ENCODE peak calls at places on chromosomes 3 and 15, in nine cellular contexts. One of them, this sample, is unnamed.

GRCh38 chr3:195182470-195182795 is 88.5 kb downstream of the XXYLT1 start:
- DNase-seq in left lung: no peak
- DNase-seq in lower lobe of right lung: no peak
- DNase-seq in progenitor cell of endocrine pancreas: no peak
- DNase-seq in fibroblast of mammary gland: peak; percentile 74
- DNase-seq in MCF 10A: peak; percentile 45
- DNase-seq in psoas muscle: no peak
- DNase-seq in gastrocnemius medialis: no peak
- DNase-seq in lower leg skin: no peak
- DNase-seq in this sample: no peak

GRCh38 chr3:85041562-85042055 is 82.8 kb downstream of the CADM2 start:
- DNase-seq in left lung: no peak
- DNase-seq in lower lobe of right lung: no peak
- DNase-seq in progenitor cell of endocrine pancreas: no peak
- DNase-seq in fibroblast of mammary gland: no peak
- DNase-seq in MCF 10A: no peak
- DNase-seq in psoas muscle: no peak
- DNase-seq in gastrocnemius medialis: no peak
- DNase-seq in lower leg skin: no peak
- DNase-seq in this sample: no peak

GRCh38 chr3:69762790-69763229 is 23.5 kb downstream of the MITF start:
- DNase-seq in left lung: no peak
- DNase-seq in lower lobe of right lung: no peak
- DNase-seq in progenitor cell of endocrine pancreas: no peak
- DNase-seq in fibroblast of mammary gland: no peak
- DNase-seq in MCF 10A: no peak
- DNase-seq in psoas muscle: no peak
- DNase-seq in gastrocnemius medialis: no peak
- DNase-seq in lower leg skin: no peak
- DNase-seq in this sample: no peak

GRCh38 chr3:59248976-59249375 is 199.2 kb upstream of the CFAP20DC start:
- DNase-seq in left lung: no peak
- DNase-seq in lower lobe of right lung: no peak
- DNase-seq in progenitor cell of endocrine pancreas: no peak
- DNase-seq in fibroblast of mammary gland: no peak
- DNase-seq in MCF 10A: no peak
- DNase-seq in psoas muscle: no peak
- DNase-seq in gastrocnemius medialis: no peak
- DNase-seq in lower leg skin: no peak
- DNase-seq in this sample: no peak

GRCh38 chr15:60396964-60397771 is 618 bp downstream of the ANXA2 start:
- DNase-seq in left lung: peak; percentile 90
- DNase-seq in lower lobe of right lung: peak; percentile 82
- DNase-seq in progenitor cell of endocrine pancreas: peak; percentile 65
- DNase-seq in fibroblast of mammary gland: peak; percentile 78
- DNase-seq in MCF 10A: peak; percentile 83
- DNase-seq in psoas muscle: peak; percentile 74
- DNase-seq in gastrocnemius medialis: peak; percentile 80
- DNase-seq in lower leg skin: peak; percentile 78
- DNase-seq in this sample: no peak

GRCh38 chr3:71022552-71023335 is 560.8 kb downstream of the FOXP1 start:
- DNase-seq in left lung: no peak
- DNase-seq in lower lobe of right lung: no peak
- DNase-seq in progenitor cell of endocrine pancreas: no peak
- DNase-seq in fibroblast of mammary gland: peak; percentile 43
- DNase-seq in MCF 10A: peak; percentile 36
- DNase-seq in psoas muscle: no peak
- DNase-seq in gastrocnemius medialis: no peak
- DNase-seq in lower leg skin: no peak
- DNase-seq in this sample: peak; percentile 11

GRCh38 chr3:61730058-61730457 is 168.7 kb downstream of the PTPRG start:
- DNase-seq in left lung: no peak
- DNase-seq in lower lobe of right lung: no peak
- DNase-seq in progenitor cell of endocrine pancreas: no peak
- DNase-seq in fibroblast of mammary gland: no peak
- DNase-seq in MCF 10A: no peak
- DNase-seq in psoas muscle: no peak
- DNase-seq in gastrocnemius medialis: no peak
- DNase-seq in lower leg skin: no peak
- DNase-seq in this sample: no peak

GRCh38 chr3:155153242-155154186 is 73.4 kb downstream of the MME start:
- DNase-seq in left lung: no peak
- DNase-seq in lower lobe of right lung: no peak
- DNase-seq in progenitor cell of endocrine pancreas: no peak
- DNase-seq in fibroblast of mammary gland: peak; percentile 7
- DNase-seq in MCF 10A: no peak
- DNase-seq in psoas muscle: no peak
- DNase-seq in gastrocnemius medialis: no peak
- DNase-seq in lower leg skin: no peak
- DNase-seq in this sample: no peak

GRCh38 chr15:80002267-80002666 is 31.3 kb upstream of the BCL2A1 start:
- DNase-seq in left lung: no peak
- DNase-seq in lower lobe of right lung: no peak
- DNase-seq in progenitor cell of endocrine pancreas: no peak
- DNase-seq in fibroblast of mammary gland: no peak
- DNase-seq in MCF 10A: no peak
- DNase-seq in psoas muscle: no peak
- DNase-seq in gastrocnemius medialis: no peak
- DNase-seq in lower leg skin: no peak
- DNase-seq in this sample: no peak

GRCh38 chr3:150890320-150890719 is 14.9 kb downstream of the MINDY4B start:
- DNase-seq in left lung: no peak
- DNase-seq in lower lobe of right lung: no peak
- DNase-seq in progenitor cell of endocrine pancreas: no peak
- DNase-seq in fibroblast of mammary gland: peak; percentile 29
- DNase-seq in MCF 10A: peak; percentile 4
- DNase-seq in psoas muscle: no peak
- DNase-seq in gastrocnemius medialis: no peak
- DNase-seq in lower leg skin: no peak
- DNase-seq in this sample: no peak

GRCh38 chr15:92749172-92749571 is 93.6 kb upstream of the FAM174B start:
- DNase-seq in left lung: no peak
- DNase-seq in lower lobe of right lung: no peak
- DNase-seq in progenitor cell of endocrine pancreas: no peak
- DNase-seq in fibroblast of mammary gland: no peak
- DNase-seq in MCF 10A: no peak
- DNase-seq in psoas muscle: no peak
- DNase-seq in gastrocnemius medialis: no peak
- DNase-seq in lower leg skin: no peak
- DNase-seq in this sample: no peak

GRCh38 chr3:144178607-144179006 is 207.0 kb downstream of the DIPK2A start:
- DNase-seq in left lung: no peak
- DNase-seq in lower lobe of right lung: no peak
- DNase-seq in progenitor cell of endocrine pancreas: no peak
- DNase-seq in fibroblast of mammary gland: no peak
- DNase-seq in MCF 10A: peak; percentile 21
- DNase-seq in psoas muscle: no peak
- DNase-seq in gastrocnemius medialis: no peak
- DNase-seq in lower leg skin: no peak
- DNase-seq in this sample: no peak

GRCh38 chr3:144181062-144181461 is 209.4 kb downstream of the DIPK2A start:
- DNase-seq in left lung: no peak
- DNase-seq in lower lobe of right lung: no peak
- DNase-seq in progenitor cell of endocrine pancreas: no peak
- DNase-seq in fibroblast of mammary gland: no peak
- DNase-seq in MCF 10A: no peak
- DNase-seq in psoas muscle: no peak
- DNase-seq in gastrocnemius medialis: no peak
- DNase-seq in lower leg skin: no peak
- DNase-seq in this sample: no peak

GRCh38 chr3:144175644-144176425 is 204.2 kb downstream of the DIPK2A start:
- DNase-seq in left lung: peak; percentile 61
- DNase-seq in lower lobe of right lung: no peak
- DNase-seq in progenitor cell of endocrine pancreas: no peak
- DNase-seq in fibroblast of mammary gland: no peak
- DNase-seq in MCF 10A: no peak
- DNase-seq in psoas muscle: no peak
- DNase-seq in gastrocnemius medialis: no peak
- DNase-seq in lower leg skin: no peak
- DNase-seq in this sample: no peak
- TF ChIP-seq CTCF in left lung: no peak
- TF ChIP-seq CTCF in lower lobe of right lung: no peak
- TF ChIP-seq CTCF in progenitor cell of endocrine pancreas: no peak
- TF ChIP-seq CTCF in fibroblast of mammary gland: no peak
- TF ChIP-seq CTCF in MCF 10A: no peak
- TF ChIP-seq CTCF in psoas muscle: no peak
- TF ChIP-seq CTCF in gastrocnemius medialis: no peak
- TF ChIP-seq CTCF in lower leg skin: no peak
- TF ChIP-seq CTCF in this sample: no peak

GRCh38 chr15:89837134-89837829 is 22.6 kb upstream of the ANPEP start:
- DNase-seq in left lung: no peak
- DNase-seq in lower lobe of right lung: no peak
- DNase-seq in progenitor cell of endocrine pancreas: no peak
- DNase-seq in fibroblast of mammary gland: peak; percentile 72
- DNase-seq in MCF 10A: peak; percentile 60
- DNase-seq in psoas muscle: no peak
- DNase-seq in gastrocnemius medialis: no peak
- DNase-seq in lower leg skin: no peak
- DNase-seq in this sample: no peak

GRCh38 chr15:89835190-89835564 is 20.5 kb upstream of the ANPEP start:
- DNase-seq in left lung: no peak
- DNase-seq in lower lobe of right lung: no peak
- DNase-seq in progenitor cell of endocrine pancreas: no peak
- DNase-seq in fibroblast of mammary gland: no peak
- DNase-seq in MCF 10A: no peak
- DNase-seq in psoas muscle: no peak
- DNase-seq in gastrocnemius medialis: no peak
- DNase-seq in lower leg skin: no peak
- DNase-seq in this sample: no peak

GRCh38 chr15:89833966-89834365 is 19.3 kb upstream of the ANPEP start:
- DNase-seq in left lung: no peak
- DNase-seq in lower lobe of right lung: no peak
- DNase-seq in progenitor cell of endocrine pancreas: no peak
- DNase-seq in fibroblast of mammary gland: no peak
- DNase-seq in MCF 10A: no peak
- DNase-seq in psoas muscle: no peak
- DNase-seq in gastrocnemius medialis: no peak
- DNase-seq in lower leg skin: no peak
- DNase-seq in this sample: no peak

GRCh38 chr15:89837830-89838178 is 23.2 kb upstream of the ANPEP start:
- DNase-seq in left lung: no peak
- DNase-seq in lower lobe of right lung: no peak
- DNase-seq in progenitor cell of endocrine pancreas: no peak
- DNase-seq in fibroblast of mammary gland: no peak
- DNase-seq in MCF 10A: no peak
- DNase-seq in psoas muscle: no peak
- DNase-seq in gastrocnemius medialis: no peak
- DNase-seq in lower leg skin: no peak
- DNase-seq in this sample: no peak

DNA sequence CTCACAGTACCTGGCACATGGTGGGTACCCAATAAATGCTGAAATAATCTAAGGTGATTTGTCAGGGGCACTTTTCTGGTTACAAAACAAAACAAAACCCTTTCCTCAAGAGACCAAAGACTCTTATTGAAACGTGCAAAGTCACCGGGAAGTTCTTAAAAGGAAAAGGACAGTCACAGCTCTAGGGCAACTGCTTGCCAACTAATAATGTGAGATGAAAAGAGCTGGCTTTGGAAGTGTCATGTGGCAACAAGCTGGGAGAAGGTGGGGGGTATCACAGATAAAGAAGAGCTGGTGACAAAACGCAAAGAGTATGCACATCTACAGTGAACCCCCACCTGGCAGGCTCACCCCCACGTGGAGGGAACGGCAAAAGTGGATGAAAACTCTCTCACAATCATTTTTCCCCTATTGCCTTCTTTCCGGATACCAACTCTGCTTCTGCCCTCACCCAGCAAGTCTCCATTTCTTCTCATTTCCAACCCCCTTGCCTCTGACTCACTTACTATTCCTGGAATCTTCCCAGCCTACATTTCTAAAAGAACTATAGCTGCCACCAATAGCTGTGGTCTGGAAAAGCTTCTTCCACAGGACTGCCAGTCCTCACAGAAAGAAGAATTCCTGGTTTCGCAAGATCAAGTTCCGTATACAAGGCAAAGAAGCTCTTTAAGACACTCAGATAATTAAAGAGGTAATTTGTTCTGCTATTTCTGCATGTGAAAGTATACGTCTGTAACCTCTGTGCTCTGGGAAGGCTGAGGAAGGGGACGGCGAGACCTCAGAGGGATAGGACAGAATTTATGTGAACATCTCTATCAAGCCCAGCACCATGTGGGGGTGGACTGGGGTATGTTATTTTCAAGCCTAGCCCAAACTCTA is 21.8 kb upstream of the ANPEP start:
- DNase-seq in left lung: no peak
- DNase-seq in lower lobe of right lung: no peak
- DNase-seq in progenitor cell of endocrine pancreas: no peak
- DNase-seq in fibroblast of mammary gland: peak; percentile 95
- DNase-seq in MCF 10A: peak; percentile 94
- DNase-seq in psoas muscle: no peak
- DNase-seq in gastrocnemius medialis: peak; percentile 67
- DNase-seq in lower leg skin: no peak
- DNase-seq in this sample: no peak
- TF ChIP-seq CTCF in left lung: no peak
- TF ChIP-seq CTCF in lower lobe of right lung: no peak
- TF ChIP-seq CTCF in progenitor cell of endocrine pancreas: no peak
- TF ChIP-seq CTCF in fibroblast of mammary gland: no peak
- TF ChIP-seq CTCF in MCF 10A: no peak
- TF ChIP-seq CTCF in psoas muscle: no peak
- TF ChIP-seq CTCF in gastrocnemius medialis: no peak
- TF ChIP-seq CTCF in lower leg skin: no peak
- TF ChIP-seq CTCF in this sample: no peak

GRCh38 chr15:31302778-31303433 is 23.7 kb upstream of the KLF13 start:
- DNase-seq in left lung: no peak
- DNase-seq in lower lobe of right lung: no peak
- DNase-seq in progenitor cell of endocrine pancreas: no peak
- DNase-seq in fibroblast of mammary gland: no peak
- DNase-seq in MCF 10A: no peak
- DNase-seq in psoas muscle: no peak
- DNase-seq in gastrocnemius medialis: no peak
- DNase-seq in lower leg skin: peak; percentile 13
- DNase-seq in this sample: no peak
- TF ChIP-seq CTCF in left lung: no peak
- TF ChIP-seq CTCF in lower lobe of right lung: no peak
- TF ChIP-seq CTCF in progenitor cell of endocrine pancreas: no peak
- TF ChIP-seq CTCF in fibroblast of mammary gland: peak; percentile 18
- TF ChIP-seq CTCF in MCF 10A: no peak
- TF ChIP-seq CTCF in psoas muscle: no peak
- TF ChIP-seq CTCF in gastrocnemius medialis: no peak
- TF ChIP-seq CTCF in lower leg skin: no peak
- TF ChIP-seq CTCF in this sample: no peak

GRCh38 chr3:137039570-137039969 is 81.8 kb downstream of the IL20RB start:
- DNase-seq in left lung: no peak
- DNase-seq in lower lobe of right lung: no peak
- DNase-seq in progenitor cell of endocrine pancreas: no peak
- DNase-seq in fibroblast of mammary gland: peak; percentile 19
- DNase-seq in MCF 10A: peak; percentile 47
- DNase-seq in psoas muscle: no peak
- DNase-seq in gastrocnemius medialis: no peak
- DNase-seq in lower leg skin: no peak
- DNase-seq in this sample: no peak

GRCh38 chr3:137041251-137041650 is 83.5 kb downstream of the IL20RB start:
- DNase-seq in left lung: no peak
- DNase-seq in lower lobe of right lung: no peak
- DNase-seq in progenitor cell of endocrine pancreas: no peak
- DNase-seq in fibroblast of mammary gland: no peak
- DNase-seq in MCF 10A: no peak
- DNase-seq in psoas muscle: no peak
- DNase-seq in gastrocnemius medialis: no peak
- DNase-seq in lower leg skin: no peak
- DNase-seq in this sample: no peak

GRCh38 chr3:137032465-137033120 is 74.8 kb downstream of the IL20RB start:
- DNase-seq in left lung: peak; percentile 88
- DNase-seq in lower lobe of right lung: peak; percentile 87
- DNase-seq in progenitor cell of endocrine pancreas: peak; percentile 84
- DNase-seq in fibroblast of mammary gland: peak; percentile 79
- DNase-seq in MCF 10A: peak; percentile 57
- DNase-seq in psoas muscle: peak; percentile 85
- DNase-seq in gastrocnemius medialis: peak; percentile 49
- DNase-seq in lower leg skin: peak; percentile 80
- DNase-seq in this sample: peak; percentile 100

GRCh38 chr3:137035631-137036030 is 77.8 kb downstream of the IL20RB start:
- DNase-seq in left lung: no peak
- DNase-seq in lower lobe of right lung: no peak
- DNase-seq in progenitor cell of endocrine pancreas: no peak
- DNase-seq in fibroblast of mammary gland: peak; percentile 22
- DNase-seq in MCF 10A: peak; percentile 31
- DNase-seq in psoas muscle: no peak
- DNase-seq in gastrocnemius medialis: no peak
- DNase-seq in lower leg skin: no peak
- DNase-seq in this sample: no peak
- TF ChIP-seq CTCF in left lung: no peak
- TF ChIP-seq CTCF in lower lobe of right lung: no peak
- TF ChIP-seq CTCF in progenitor cell of endocrine pancreas: peak; percentile 40
- TF ChIP-seq CTCF in fibroblast of mammary gland: peak; percentile 32
- TF ChIP-seq CTCF in MCF 10A: no peak
- TF ChIP-seq CTCF in psoas muscle: no peak
- TF ChIP-seq CTCF in gastrocnemius medialis: no peak
- TF ChIP-seq CTCF in lower leg skin: no peak
- TF ChIP-seq CTCF in this sample: peak; percentile 23

This sample was measured in neural crest cell.